ENCODE peak calls at places on chromosomes 3 and 15, in six cellular contexts. V, R, W, U, L and I are unnamed samples.

GRCh38 chr15:38611228-38611627 is 46.6 kb upstream of the RASGRP1 start:
- DNase-seq in V (no peak), R (no peak), W (no peak), U (no peak), L (no peak), I (no peak)

GRCh38 chr15:24856397-24857093 is 98.2 kb upstream of the SNRPN start:
- DNase-seq in V (peak), R (no peak), W (peak), U (no peak), L (peak), I (peak)

GRCh38 chr15:65328506-65329297 is 24.2 kb downstream of the RNU5B-1 start:
- DNase-seq in V (no peak), R (no peak), W (no peak), U (no peak), L (peak), I (no peak)

GRCh38 chr3:167653750-167654149 is at the start of gene WDR49:
- DNase-seq in V (peak), R (no peak), W (no peak), U (no peak), L (peak), I (no peak)

GRCh38 chr15:81379269-81379668 is 5.3 kb upstream of the TMC3 start:
- DNase-seq in V (no peak), R (no peak), W (no peak), U (no peak), L (no peak), I (no peak)

GRCh38 chr15:90286678-90287077 is 21.2 kb downstream of the NGRN start:
- DNase-seq in V (peak), R (no peak), W (no peak), U (no peak), L (no peak), I (no peak)

GRCh38 chr3:129840707-129841360 is 52.7 kb downstream of the TMCC1 start:
- DNase-seq in V (no peak), R (no peak), W (no peak), U (no peak), L (no peak), I (no peak)

GRCh38 chr3:78900426-78900825 is 867.4 kb downstream of the ROBO1 start:
- DNase-seq in V (peak), R (no peak), W (no peak), U (no peak), L (no peak), I (no peak)

GRCh38 chr3:71650372-71650771 is 66.8 kb upstream of the FOXP1 start:
- DNase-seq in V (no peak), R (peak), W (no peak), U (no peak), L (no peak), I (no peak)

GRCh38 chr15:29656636-29657475 is 165.4 kb downstream of the TJP1 start:
- DNase-seq in V (peak), R (no peak), W (peak), U (no peak), L (peak), I (peak)

GRCh38 chr15:64597469-64597806 is 137.1 kb downstream of the ZNF609 start:
- DNase-seq in V (no peak), R (no peak), W (no peak), U (no peak), L (no peak), I (no peak)

GRCh38 chr15:52788099-52788986 is 1.8 kb downstream of the ONECUT1 start:
- DNase-seq in V (no peak), R (peak), W (no peak), U (no peak), L (peak), I (no peak)

GRCh38 chr15:60591491-60592385 is 112.8 kb upstream of the ICE2 start:
- DNase-seq in V (no peak), R (peak), W (peak), U (peak), L (peak), I (peak)
- TF ChIP-seq CTCF in V (no peak), R (no peak), W (no peak), U (no peak), L (peak), I (no peak)

GRCh38 chr15:76285241-76285825 is 25.9 kb downstream of the ETFA start:
- DNase-seq in V (peak), R (no peak), W (peak), U (no peak), L (no peak), I (no peak)
- TF ChIP-seq CTCF in V (peak), R (peak), W (peak), U (no peak), L (peak), I (peak)

GRCh38 chr3:30408105-30408557 is 198.3 kb upstream of the TGFBR2 start:
- DNase-seq in V (peak), R (no peak), W (no peak), U (no peak), L (no peak), I (no peak)
- TF ChIP-seq CTCF in V (no peak), R (no peak), W (peak), U (no peak), L (peak), I (peak)

DNA sequence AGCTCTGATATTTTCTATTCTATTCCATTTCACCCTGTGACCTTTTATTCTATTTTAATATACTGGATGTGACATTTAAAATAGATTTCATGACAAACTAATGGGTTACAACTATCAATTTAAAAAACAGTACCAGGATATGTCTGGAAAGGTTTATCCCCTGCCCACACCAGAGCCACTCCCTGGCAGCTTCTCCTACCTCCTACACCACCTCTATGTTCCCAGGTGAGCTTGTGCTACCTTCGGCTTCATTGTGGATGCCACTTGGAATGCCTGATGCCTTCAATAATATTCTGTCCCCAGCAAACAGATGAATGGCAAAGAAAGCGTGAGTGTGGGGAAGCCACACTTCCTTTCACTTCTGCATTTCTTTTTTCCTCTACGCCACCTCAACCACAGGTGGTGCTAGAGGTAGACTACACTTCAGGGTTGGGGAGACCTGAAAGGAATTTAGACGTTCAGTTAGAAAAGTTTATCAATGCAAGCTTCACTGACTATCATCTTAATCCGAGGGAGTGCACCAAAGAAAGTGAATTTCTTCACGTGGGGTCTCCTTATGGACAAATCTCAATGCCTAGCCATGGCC is 213.0 kb downstream of the SSR3 start:
- DNase-seq in V (no peak), R (no peak), W (no peak), U (no peak), L (no peak), I (no peak)
- TF ChIP-seq CTCF in V (no peak), R (no peak), W (no peak), U (no peak), L (peak), I (no peak)

GRCh38 chr3:69855436-69856162 is 116.3 kb downstream of the MITF start:
- DNase-seq in V (peak), R (peak), W (no peak), U (no peak), L (no peak), I (no peak)
- TF ChIP-seq CTCF in V (peak), R (peak), W (no peak), U (no peak), L (peak), I (no peak)

GRCh38 chr15:32657941-32658340 is 16.4 kb downstream of the SCG5 start:
- DNase-seq in V (no peak), R (no peak), W (no peak), U (no peak), L (no peak), I (no peak)

GRCh38 chr15:32656091-32656860 is 14.8 kb downstream of the SCG5 start:
- DNase-seq in V (peak), R (no peak), W (no peak), U (no peak), L (no peak), I (no peak)

GRCh38 chr15:32663671-32664070 is 22.2 kb downstream of the SCG5 start:
- DNase-seq in V (no peak), R (no peak), W (no peak), U (no peak), L (no peak), I (no peak)

GRCh38 chr15:32657198-32657886 is 15.8 kb downstream of the SCG5 start:
- DNase-seq in V (no peak), R (peak), W (no peak), U (no peak), L (no peak), I (no peak)

DNA sequence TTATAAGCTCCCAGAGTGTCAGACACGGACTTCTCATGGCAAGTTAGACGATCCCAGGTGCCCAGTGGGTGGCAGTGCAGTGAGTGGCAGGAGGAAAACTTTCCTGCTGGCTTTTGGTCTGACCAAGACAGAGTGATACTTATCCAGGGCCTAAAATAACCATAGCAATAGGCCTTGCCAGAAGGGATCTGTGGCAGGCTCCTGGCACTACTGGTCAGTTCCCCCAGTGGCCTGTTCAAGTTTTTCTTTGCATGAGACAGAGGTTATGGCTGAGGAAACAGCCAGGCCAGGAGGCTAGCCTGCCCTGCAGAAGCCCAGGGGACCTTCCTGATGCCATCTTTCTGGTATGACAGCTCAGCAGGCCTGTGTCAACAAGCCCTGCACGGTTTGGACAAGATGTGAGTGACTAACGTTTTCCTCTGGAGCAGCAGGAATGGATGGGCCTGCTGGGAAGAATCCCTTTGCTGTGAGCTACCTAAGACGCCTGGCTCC is 17.9 kb downstream of the SCG5 start:
- DNase-seq in V (no peak), R (peak), W (no peak), U (no peak), L (no peak), I (no peak)
- TF ChIP-seq CTCF in V (no peak), R (no peak), W (no peak), U (no peak), L (no peak), I (no peak)

GRCh38 chr3:171900396-171900795 is 57.2 kb downstream of the TMEM212 start:
- DNase-seq in V (no peak), R (no peak), W (no peak), U (no peak), L (no peak), I (no peak)

GRCh38 chr3:171896341-171896740 is 53.2 kb downstream of the TMEM212 start:
- DNase-seq in V (no peak), R (no peak), W (no peak), U (no peak), L (no peak), I (no peak)

GRCh38 chr3:171901615-171902312 is 58.6 kb downstream of the TMEM212 start:
- DNase-seq in V (no peak), R (no peak), W (no peak), U (no peak), L (no peak), I (no peak)

GRCh38 chr3:171895890-171896289 is 52.7 kb downstream of the TMEM212 start:
- DNase-seq in V (no peak), R (no peak), W (no peak), U (no peak), L (no peak), I (no peak)

DNA sequence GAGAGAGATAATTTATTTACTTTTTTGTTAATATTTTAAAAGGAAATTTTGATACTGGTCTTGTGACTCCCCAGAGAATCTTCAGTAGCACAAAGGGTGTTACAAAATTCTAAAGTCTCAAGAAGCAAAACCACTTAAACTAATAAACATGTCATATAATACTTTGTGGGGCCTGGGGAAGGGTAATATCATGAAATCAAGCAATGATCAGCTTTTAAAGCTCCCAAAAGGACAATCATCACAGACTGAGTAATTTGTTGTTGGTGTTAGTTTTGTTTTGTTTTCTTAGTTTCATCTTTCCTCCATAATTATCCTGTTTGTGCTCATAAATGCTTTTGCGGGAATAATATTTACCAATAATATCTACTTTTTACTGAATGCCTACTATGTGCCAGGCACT is 55.0 kb downstream of the TMEM212 start:
- DNase-seq in V (no peak), R (no peak), W (no peak), U (no peak), L (no peak), I (no peak)
- TF ChIP-seq CTCF in V (no peak), R (no peak), W (no peak), U (no peak), L (no peak), I (no peak)

GRCh38 chr3:30227571-30228301 is 378.7 kb upstream of the TGFBR2 start:
- DNase-seq in V (peak), R (no peak), W (no peak), U (no peak), L (no peak), I (no peak)
- TF ChIP-seq CTCF in V (no peak), R (no peak), W (no peak), U (no peak), L (no peak), I (no peak)